ENCODE peak calls at places on chromosomes 5 and 9, in nine cellular contexts. One of them, this sample, is unnamed.

GRCh38 chr5:168895295-168896019 is 316.3 kb upstream of the PANK3 start:
- DNase-seq in BJ: no peak
- DNase-seq in ascending aorta: no peak
- DNase-seq in uterus: no peak
- DNase-seq in PC-3: no peak
- DNase-seq in fibroblast of the aortic adventitia: no peak
- DNase-seq in A673: no peak
- DNase-seq in astrocyte of the spinal cord: no peak
- DNase-seq in cardiac muscle cell: no peak
- DNase-seq in this sample: no peak

GRCh38 chr9:34372598-34373011 is 4.1 kb downstream of the MYORG start:
- DNase-seq in BJ: no peak
- DNase-seq in ascending aorta: no peak
- DNase-seq in uterus: no peak
- DNase-seq in PC-3: no peak
- DNase-seq in fibroblast of the aortic adventitia: no peak
- DNase-seq in A673: no peak
- DNase-seq in astrocyte of the spinal cord: no peak
- DNase-seq in cardiac muscle cell: no peak
- DNase-seq in this sample: no peak

GRCh38 chr5:154249786-154250185 is 59.3 kb downstream of the GALNT10 start:
- DNase-seq in BJ: no peak
- DNase-seq in ascending aorta: no peak
- DNase-seq in uterus: no peak
- DNase-seq in PC-3: no peak
- DNase-seq in fibroblast of the aortic adventitia: peak
- DNase-seq in A673: no peak
- DNase-seq in astrocyte of the spinal cord: no peak
- DNase-seq in cardiac muscle cell: no peak
- DNase-seq in this sample: no peak

GRCh38 chr5:63401434-63402046 is 560.7 kb downstream of the HTR1A start:
- DNase-seq in BJ: no peak
- DNase-seq in ascending aorta: no peak
- DNase-seq in uterus: peak
- DNase-seq in PC-3: peak
- DNase-seq in fibroblast of the aortic adventitia: peak
- DNase-seq in A673: peak
- DNase-seq in astrocyte of the spinal cord: peak
- DNase-seq in cardiac muscle cell: peak
- DNase-seq in this sample: peak

GRCh38 chr9:129750010-129750409 is 2.8 kb downstream of the PTGES start:
- DNase-seq in BJ: peak
- DNase-seq in ascending aorta: no peak
- DNase-seq in uterus: no peak
- DNase-seq in PC-3: peak
- DNase-seq in fibroblast of the aortic adventitia: peak
- DNase-seq in A673: no peak
- DNase-seq in astrocyte of the spinal cord: peak
- DNase-seq in cardiac muscle cell: no peak
- DNase-seq in this sample: no peak

GRCh38 chr5:174514325-174514724 is 210.1 kb upstream of the MSX2 start:
- DNase-seq in BJ: no peak
- DNase-seq in ascending aorta: no peak
- DNase-seq in uterus: no peak
- DNase-seq in PC-3: no peak
- DNase-seq in fibroblast of the aortic adventitia: no peak
- DNase-seq in A673: no peak
- DNase-seq in astrocyte of the spinal cord: no peak
- DNase-seq in cardiac muscle cell: no peak
- DNase-seq in this sample: no peak

GRCh38 chr5:13860176-13860575 is 84.3 kb downstream of the DNAH5 start:
- DNase-seq in BJ: no peak
- DNase-seq in ascending aorta: no peak
- DNase-seq in uterus: no peak
- DNase-seq in PC-3: no peak
- DNase-seq in fibroblast of the aortic adventitia: no peak
- DNase-seq in A673: no peak
- DNase-seq in astrocyte of the spinal cord: no peak
- DNase-seq in cardiac muscle cell: no peak
- DNase-seq in this sample: no peak

GRCh38 chr5:57302164-57302563 is 128.3 kb downstream of the GPBP1 start:
- DNase-seq in BJ: no peak
- DNase-seq in ascending aorta: no peak
- DNase-seq in uterus: no peak
- DNase-seq in PC-3: peak
- DNase-seq in fibroblast of the aortic adventitia: peak
- DNase-seq in A673: peak
- DNase-seq in astrocyte of the spinal cord: peak
- DNase-seq in cardiac muscle cell: no peak
- DNase-seq in this sample: no peak

GRCh38 chr5:180399391-180399790 is 46.3 kb upstream of the GFPT2 start:
- DNase-seq in BJ: no peak
- DNase-seq in ascending aorta: no peak
- DNase-seq in uterus: no peak
- DNase-seq in PC-3: no peak
- DNase-seq in fibroblast of the aortic adventitia: no peak
- DNase-seq in A673: no peak
- DNase-seq in astrocyte of the spinal cord: no peak
- DNase-seq in cardiac muscle cell: no peak
- DNase-seq in this sample: no peak

GRCh38 chr5:51226420-51226735 is 156.9 kb upstream of the ISL1 start:
- DNase-seq in BJ: no peak
- DNase-seq in ascending aorta: no peak
- DNase-seq in uterus: no peak
- DNase-seq in PC-3: no peak
- DNase-seq in fibroblast of the aortic adventitia: no peak
- DNase-seq in A673: no peak
- DNase-seq in astrocyte of the spinal cord: no peak
- DNase-seq in cardiac muscle cell: peak
- DNase-seq in this sample: no peak

GRCh38 chr9:6106576-6107339 is 91.3 kb upstream of the RANBP6 start:
- DNase-seq in BJ: no peak
- DNase-seq in ascending aorta: no peak
- DNase-seq in uterus: no peak
- DNase-seq in PC-3: peak
- DNase-seq in fibroblast of the aortic adventitia: peak
- DNase-seq in A673: peak
- DNase-seq in astrocyte of the spinal cord: no peak
- DNase-seq in cardiac muscle cell: peak
- DNase-seq in this sample: no peak

GRCh38 chr5:159504857-159505304 is 174.6 kb upstream of the IL12B start:
- DNase-seq in BJ: peak
- DNase-seq in ascending aorta: no peak
- DNase-seq in uterus: peak
- DNase-seq in PC-3: peak
- DNase-seq in fibroblast of the aortic adventitia: peak
- DNase-seq in A673: no peak
- DNase-seq in astrocyte of the spinal cord: peak
- DNase-seq in cardiac muscle cell: peak
- DNase-seq in this sample: peak

GRCh38 chr5:76766746-76767145 is 50.8 kb downstream of the F2R start:
- DNase-seq in BJ: no peak
- DNase-seq in ascending aorta: no peak
- DNase-seq in uterus: no peak
- DNase-seq in PC-3: peak
- DNase-seq in fibroblast of the aortic adventitia: peak
- DNase-seq in A673: no peak
- DNase-seq in astrocyte of the spinal cord: peak
- DNase-seq in cardiac muscle cell: no peak
- DNase-seq in this sample: no peak

GRCh38 chr5:107380654-107381053 is 290.1 kb downstream of the EFNA5 start:
- DNase-seq in BJ: no peak
- DNase-seq in ascending aorta: no peak
- DNase-seq in uterus: no peak
- DNase-seq in PC-3: no peak
- DNase-seq in fibroblast of the aortic adventitia: no peak
- DNase-seq in A673: no peak
- DNase-seq in astrocyte of the spinal cord: no peak
- DNase-seq in cardiac muscle cell: no peak
- DNase-seq in this sample: no peak

DNA sequence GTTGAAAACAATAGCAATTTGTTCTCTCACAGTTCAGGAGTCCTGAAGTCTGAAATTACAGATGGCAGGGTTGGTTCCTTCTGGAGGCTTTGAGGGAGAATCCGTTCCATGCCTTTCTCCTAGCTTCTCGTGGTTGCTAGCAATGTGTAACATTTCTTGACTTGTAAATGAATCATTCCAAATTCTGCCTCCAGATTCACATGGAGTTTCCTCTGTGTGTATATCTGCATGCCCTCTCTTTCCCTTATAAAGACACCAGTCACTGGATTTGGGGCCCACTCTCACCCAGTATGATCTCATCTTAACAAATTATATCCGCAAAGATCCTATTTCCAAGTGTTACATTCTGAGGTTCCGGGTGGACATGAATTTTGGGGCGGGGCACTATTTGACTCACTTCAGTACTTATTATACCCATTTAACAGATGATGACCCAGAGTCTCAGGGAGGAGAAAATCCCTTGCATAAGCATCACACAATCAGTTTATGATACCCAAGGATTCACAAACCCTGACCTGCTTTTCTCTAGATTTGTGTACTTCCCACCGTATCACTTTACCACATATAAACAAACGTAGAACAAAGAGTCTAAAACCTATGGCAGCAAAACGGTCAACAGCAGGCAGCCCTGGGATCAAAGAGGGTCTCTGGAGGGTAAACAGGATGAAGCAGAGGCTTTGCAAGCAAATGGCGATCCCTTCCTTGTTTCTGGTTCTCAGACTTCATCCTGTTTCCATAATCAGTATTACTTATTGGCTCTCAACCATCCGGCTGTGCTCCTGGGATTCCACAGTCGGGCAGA is 93.7 kb downstream of the C9orf152 start:
- DNase-seq in BJ: no peak
- DNase-seq in ascending aorta: no peak
- DNase-seq in uterus: no peak
- DNase-seq in PC-3: no peak
- DNase-seq in fibroblast of the aortic adventitia: no peak
- DNase-seq in A673: no peak
- DNase-seq in astrocyte of the spinal cord: no peak
- DNase-seq in cardiac muscle cell: no peak
- DNase-seq in this sample: no peak
- H3K4me3 ChIP-seq in BJ: no peak
- H3K4me3 ChIP-seq in ascending aorta: no peak
- H3K4me3 ChIP-seq in uterus: no peak
- H3K4me3 ChIP-seq in PC-3: no peak
- H3K4me3 ChIP-seq in fibroblast of the aortic adventitia: no peak
- H3K4me3 ChIP-seq in A673: no peak
- H3K4me3 ChIP-seq in astrocyte of the spinal cord: no peak
- H3K4me3 ChIP-seq in cardiac muscle cell: no peak
- H3K4me3 ChIP-seq in this sample: no peak

DNA sequence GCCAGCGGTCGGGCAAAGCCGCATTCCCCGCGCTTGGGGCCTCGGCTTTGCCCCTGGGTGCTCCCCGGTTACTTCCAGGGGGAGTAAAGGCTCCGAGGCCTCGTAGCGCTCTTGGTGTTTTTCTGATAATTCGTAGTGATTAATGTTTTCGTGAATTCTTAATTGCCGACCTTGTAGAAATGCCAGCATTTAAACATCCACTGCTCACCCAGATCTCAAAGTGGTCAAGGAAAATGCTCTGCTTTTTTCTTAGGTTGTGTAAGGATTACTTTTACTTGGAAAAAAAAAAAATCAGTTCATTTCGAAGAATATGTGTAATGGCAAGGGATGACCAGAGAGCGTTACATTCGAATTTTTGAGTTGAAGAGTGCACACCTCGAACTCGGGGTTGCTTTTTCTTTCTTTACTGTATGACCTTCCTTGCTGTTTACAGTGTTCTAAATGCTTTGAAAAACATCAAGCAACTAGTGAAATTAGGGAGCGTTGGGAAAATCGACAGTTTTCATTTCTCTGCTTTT is 731 bp upstream of the TUT7 start:
- DNase-seq in BJ: no peak
- DNase-seq in ascending aorta: no peak
- DNase-seq in uterus: no peak
- DNase-seq in PC-3: no peak
- DNase-seq in fibroblast of the aortic adventitia: peak
- DNase-seq in A673: peak
- DNase-seq in astrocyte of the spinal cord: no peak
- DNase-seq in cardiac muscle cell: no peak
- DNase-seq in this sample: no peak
- H3K4me3 ChIP-seq in BJ: peak
- H3K4me3 ChIP-seq in ascending aorta: peak
- H3K4me3 ChIP-seq in uterus: peak
- H3K4me3 ChIP-seq in PC-3: peak
- H3K4me3 ChIP-seq in fibroblast of the aortic adventitia: peak
- H3K4me3 ChIP-seq in A673: peak
- H3K4me3 ChIP-seq in astrocyte of the spinal cord: peak
- H3K4me3 ChIP-seq in cardiac muscle cell: peak
- H3K4me3 ChIP-seq in this sample: peak

DNA sequence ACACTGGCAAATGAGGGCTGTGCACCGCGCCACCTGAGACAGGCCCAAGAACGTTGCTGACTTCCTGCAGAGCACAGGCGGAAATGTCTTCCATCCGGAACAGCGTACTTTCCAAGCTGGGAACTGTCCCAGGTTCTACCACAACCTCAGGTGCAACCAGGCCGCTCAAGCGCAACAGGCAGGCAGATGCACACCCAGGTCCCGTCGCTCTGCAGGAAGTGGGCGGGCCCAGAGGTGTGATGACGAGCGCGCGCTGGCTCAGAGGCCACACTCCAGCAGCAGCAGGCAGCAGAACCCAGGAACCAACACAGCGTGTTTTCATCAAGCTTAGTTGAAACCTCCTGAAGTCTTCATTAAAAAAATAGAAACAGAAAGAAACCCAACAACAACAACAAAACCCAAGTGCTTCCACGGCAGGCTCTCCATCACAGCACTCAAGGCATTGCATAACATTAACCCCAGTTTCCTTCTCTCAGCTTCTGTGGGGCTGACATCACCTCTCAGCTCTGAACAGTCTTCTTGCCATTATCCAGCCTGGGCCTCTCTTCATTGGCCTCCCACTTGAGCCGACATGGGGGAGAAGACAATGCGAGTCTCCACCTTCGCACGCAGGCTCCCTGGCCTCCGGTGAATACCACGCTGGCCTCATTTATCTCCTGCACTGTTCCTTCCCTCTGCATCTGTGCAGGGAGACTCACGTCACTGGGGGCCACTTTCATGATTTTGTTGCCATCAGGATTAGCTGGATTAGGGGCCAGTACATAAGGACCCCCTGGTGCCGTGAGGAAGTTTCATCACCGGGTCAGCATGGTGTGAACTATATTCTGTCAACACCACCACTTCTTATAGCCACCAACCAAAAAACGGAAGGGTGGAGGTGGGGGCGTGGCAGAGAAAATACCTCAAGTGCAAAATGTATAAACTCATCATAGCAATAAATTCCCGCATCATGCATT is 22.1 kb downstream of the PTCH1 start:
- DNase-seq in BJ: no peak
- DNase-seq in ascending aorta: no peak
- DNase-seq in uterus: no peak
- DNase-seq in PC-3: peak
- DNase-seq in fibroblast of the aortic adventitia: no peak
- DNase-seq in A673: peak
- DNase-seq in astrocyte of the spinal cord: peak
- DNase-seq in cardiac muscle cell: no peak
- DNase-seq in this sample: peak
- H3K4me3 ChIP-seq in BJ: no peak
- H3K4me3 ChIP-seq in ascending aorta: no peak
- H3K4me3 ChIP-seq in uterus: no peak
- H3K4me3 ChIP-seq in PC-3: peak
- H3K4me3 ChIP-seq in fibroblast of the aortic adventitia: no peak
- H3K4me3 ChIP-seq in A673: no peak
- H3K4me3 ChIP-seq in astrocyte of the spinal cord: peak
- H3K4me3 ChIP-seq in cardiac muscle cell: no peak
- H3K4me3 ChIP-seq in this sample: no peak

GRCh38 chr5:8270246-8270645 is 401.3 kb downstream of the MTRR start:
- DNase-seq in BJ: no peak
- DNase-seq in ascending aorta: no peak
- DNase-seq in uterus: no peak
- DNase-seq in PC-3: peak
- DNase-seq in fibroblast of the aortic adventitia: no peak
- DNase-seq in A673: no peak
- DNase-seq in astrocyte of the spinal cord: no peak
- DNase-seq in cardiac muscle cell: no peak
- DNase-seq in this sample: no peak
- H3K4me3 ChIP-seq in BJ: no peak
- H3K4me3 ChIP-seq in ascending aorta: no peak
- H3K4me3 ChIP-seq in uterus: no peak
- H3K4me3 ChIP-seq in PC-3: no peak
- H3K4me3 ChIP-seq in fibroblast of the aortic adventitia: no peak
- H3K4me3 ChIP-seq in A673: no peak
- H3K4me3 ChIP-seq in astrocyte of the spinal cord: no peak
- H3K4me3 ChIP-seq in cardiac muscle cell: no peak
- H3K4me3 ChIP-seq in this sample: no peak

This sample was measured in skeletal muscle cell.